ENCODE peak calls at places on chromosomes 1 and 21, in seven cellular contexts. F is neural progenitor cell, L is HFF-Myc, Q is lung, O is IMR-90, U is cardiac fibroblast, R is A549. N is an unnamed sample.

GRCh38 chr21:31658053-31658452 is 1.4 kb upstream of the SOD1 start:
- DNase-seq in O (no peak), Q (no peak), F (no peak), U (no peak), R (no peak), L (no peak), N (no peak)

GRCh38 chr1:218705911-218706893 is 361.1 kb downstream of the TGFB2 start:
- DNase-seq in R (peak; percentile 98), Q (peak; percentile 29), L (peak; percentile 95), F (no peak), U (peak; percentile 88), O (peak; percentile 97), N (peak; percentile 99)

GRCh38 chr1:170698711-170699275 is 34.9 kb downstream of the PRRX1 start:
- DNase-seq in Q (no peak), F (peak; percentile 48), R (no peak), O (peak; percentile 57), U (peak; percentile 84), L (no peak), N (no peak)

GRCh38 chr1:210437781-210438180 is 109.1 kb downstream of the HHAT start:
- DNase-seq in U (no peak), F (no peak), O (peak; percentile 19), R (no peak), L (no peak), Q (no peak), N (no peak)

GRCh38 chr1:85198864-85199263 is 2.0 kb downstream of the SYDE2 start:
- DNase-seq in L (no peak), O (no peak), R (no peak), Q (no peak), F (no peak), U (no peak), N (no peak)

GRCh38 chr1:100799548-100799947 is 80.0 kb downstream of the VCAM1 start:
- DNase-seq in F (no peak), R (no peak), L (no peak), Q (no peak), O (no peak), U (no peak), N (no peak)

GRCh38 chr21:26028183-26028582 is 142.4 kb downstream of the APP start:
- DNase-seq in F (no peak), L (no peak), U (no peak), O (no peak), Q (no peak), R (no peak), N (no peak)

GRCh38 chr1:244272471-244273261 is 179.0 kb downstream of the ADSS2 start:
- DNase-seq in U (peak; percentile 93), R (peak; percentile 92), F (peak; percentile 84), Q (peak; percentile 70), O (peak; percentile 92), L (peak; percentile 91), N (peak; percentile 52)

GRCh38 chr1:96520542-96520941 is 201.0 kb upstream of the PTBP2 start:
- DNase-seq in O (no peak), L (no peak), Q (no peak), R (no peak), F (peak; percentile 45), U (peak; percentile 78), N (no peak)

GRCh38 chr21:34338226-34338625 is 25.6 kb upstream of the KCNE2 start:
- DNase-seq in O (no peak), Q (no peak), L (no peak), U (no peak), F (no peak), R (no peak), N (no peak)

GRCh38 chr1:58933599-58933926 is 149.7 kb upstream of the JUN start:
- DNase-seq in O (peak; percentile 11), Q (no peak), U (no peak), R (peak; percentile 81), F (no peak), L (no peak), N (no peak)

GRCh38 chr1:82323144-82323543 is 522.4 kb downstream of the ADGRL2 start:
- DNase-seq in Q (no peak), L (no peak), F (no peak), R (no peak), O (no peak), U (no peak), N (no peak)

GRCh38 chr1:154864189-154864985 is 5.7 kb downstream of the KCNN3 start:
- DNase-seq in Q (no peak), U (no peak), R (no peak), F (no peak), L (no peak), O (no peak), N (no peak)

GRCh38 chr1:11692899-11693590 is 1.5 kb downstream of the DRAXIN start:
- DNase-seq in Q (no peak), O (peak; percentile 77), U (peak; percentile 58), F (peak; percentile 13), L (peak; percentile 52), R (no peak), N (peak; percentile 26)

GRCh38 chr1:43786201-43786958 is 79.0 kb downstream of the ST3GAL3 start:
- DNase-seq in L (no peak), R (no peak), U (peak; percentile 43), Q (no peak), F (no peak), O (peak; percentile 68), N (no peak)

GRCh38 chr21:25956993-25957714 is 213.4 kb downstream of the APP start:
- DNase-seq in R (no peak), L (no peak), U (peak; percentile 78), O (peak; percentile 86), Q (no peak), F (no peak), N (peak; percentile 40)

GRCh38 chr1:44314401-44314800 is 40.7 kb downstream of the ERI3 start:
- DNase-seq in Q (no peak), R (no peak), F (peak; percentile 26), O (no peak), U (no peak), L (no peak), N (no peak)

DNA sequence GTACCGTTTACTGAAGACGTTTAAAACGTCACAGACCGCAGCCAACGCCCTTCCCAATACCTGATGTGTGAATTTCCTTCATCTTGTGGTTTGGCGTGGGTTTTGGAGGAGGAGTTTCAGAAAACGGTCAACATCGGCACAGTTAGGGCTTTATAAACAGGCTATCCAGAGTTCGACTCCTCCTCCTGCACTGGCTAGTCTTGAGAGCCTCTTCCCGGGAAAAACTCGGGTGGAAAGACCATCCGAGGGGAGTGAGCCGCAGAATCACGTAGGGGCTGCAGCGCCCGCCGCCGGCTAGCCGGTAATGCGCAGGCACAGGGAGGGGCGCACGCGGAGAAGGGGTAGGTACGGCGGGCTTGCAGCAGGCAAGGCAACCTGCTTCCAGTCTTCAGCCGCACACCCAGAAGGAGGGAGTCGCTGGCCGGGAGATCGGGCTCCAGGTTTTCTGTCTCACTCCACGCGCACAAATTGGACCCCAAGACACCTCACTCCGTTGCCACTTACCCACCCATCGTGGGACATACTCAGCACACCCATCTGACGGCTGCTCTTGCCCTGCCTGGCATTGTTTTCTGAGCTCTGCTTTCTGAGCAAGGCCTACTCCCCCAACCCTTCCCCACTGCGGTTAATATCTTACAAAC is 25.4 kb downstream of the SLC19A2 start:
- DNase-seq in L (peak; percentile 6), Q (no peak), O (peak; percentile 28), R (no peak), U (peak; percentile 26), F (no peak), N (no peak)
- H3K4me3 ChIP-seq in L (no peak overlapping the region), Q (no peak overlapping the region), O (peak overlapping the region; percentile 33), R (no peak overlapping the region), U (peak overlapping the region; percentile 31), F (no peak overlapping the region), N (peak overlapping the region; percentile 50)

GRCh38 chr1:23722652-23723051 is 20.6 kb upstream of the ELOA start:
- DNase-seq in O (no peak), R (no peak), U (no peak), Q (no peak), L (no peak), F (no peak), N (no peak)

GRCh38 chr1:23720256-23720995 is 22.8 kb upstream of the ELOA start:
- DNase-seq in U (no peak), Q (no peak), F (no peak), L (no peak), R (no peak), O (peak; percentile 37), N (no peak)

GRCh38 chr1:23719162-23719820 is 24.0 kb upstream of the ELOA start:
- DNase-seq in O (peak; percentile 85), Q (no peak), L (no peak), U (peak; percentile 39), F (no peak), R (no peak), N (no peak)

DNA sequence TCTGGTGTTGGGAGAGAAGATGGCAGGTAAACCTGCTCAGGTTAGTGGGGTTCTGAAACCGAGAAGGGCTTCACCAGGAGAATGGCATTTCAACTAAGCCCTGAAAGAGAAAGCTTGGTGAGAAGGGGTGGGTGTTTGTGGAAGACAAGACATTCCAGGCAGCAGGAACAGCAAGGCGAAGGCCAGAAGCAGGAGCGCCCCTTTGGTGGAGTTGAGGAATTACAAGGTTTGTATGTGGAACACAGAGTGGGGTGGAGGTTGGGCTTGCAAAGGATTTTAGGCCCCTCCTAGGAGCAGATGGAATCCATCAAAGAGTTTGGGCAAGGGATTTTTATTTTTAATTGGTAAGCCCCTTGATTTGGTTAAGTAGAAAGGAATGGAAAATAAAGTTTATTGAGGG is 24.8 kb upstream of the ELOA start:
- DNase-seq in O (peak; percentile 50), R (peak; percentile 71), L (peak; percentile 54), F (peak; percentile 78), U (peak; percentile 57), Q (no peak), N (no peak)
- TF ChIP-seq CTCF in O (peak; percentile 50), R (no peak), L (peak; percentile 60), F (peak; percentile 72), U (peak; percentile 67), Q (no peak), N (peak; percentile 64)

DNA sequence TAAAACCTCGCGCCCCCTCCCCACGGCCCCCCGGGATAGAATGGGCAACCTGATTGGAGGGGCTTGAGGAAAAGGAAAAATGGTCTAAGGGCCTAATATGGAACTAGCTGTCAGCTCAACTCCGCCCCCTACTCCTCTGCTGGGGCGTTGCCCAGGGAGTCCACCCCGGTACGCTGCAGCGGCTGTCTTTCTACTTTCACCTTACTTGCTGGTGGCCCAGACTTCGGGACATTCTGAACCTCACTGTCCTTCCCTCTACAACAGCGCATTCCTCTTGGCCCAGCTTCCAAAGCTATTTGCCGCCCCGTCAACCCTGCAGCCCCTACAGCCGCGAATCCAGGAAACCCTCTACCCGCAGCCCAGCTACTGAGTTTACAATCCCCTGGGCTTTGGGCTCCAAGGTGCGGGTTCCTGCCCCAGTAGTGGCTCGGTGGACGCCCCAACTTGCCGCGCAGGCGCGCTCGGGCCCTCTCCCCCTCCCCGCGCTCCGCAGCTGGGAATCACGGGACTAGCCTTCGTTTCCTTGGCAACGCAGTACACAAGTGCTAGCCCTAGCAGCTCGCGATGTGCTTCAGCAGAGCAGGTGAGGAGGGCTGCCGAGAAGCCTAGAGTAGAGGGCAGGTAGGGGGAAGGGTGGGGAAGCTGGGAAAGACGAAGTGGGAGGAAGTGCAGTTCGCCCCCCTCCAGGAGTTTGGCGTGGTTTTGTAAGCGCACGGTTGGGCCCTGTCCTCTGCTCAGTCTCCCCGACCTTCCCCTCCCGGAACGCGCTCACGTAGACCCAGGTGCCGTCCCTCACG is 55.6 kb downstream of the CHIA start:
- DNase-seq in F (peak; percentile 98), U (peak; percentile 88), O (peak; percentile 69), R (peak; percentile 64), Q (peak; percentile 93), L (peak; percentile 46), N (peak; percentile 55)
- H3K4me3 ChIP-seq in F (peak overlapping the region; percentile 74), U (peak overlapping the region; percentile 58), O (peak overlapping the region; percentile 62), R (peak overlapping the region; percentile 52), Q (peak overlapping the region; percentile 42), L (peak overlapping the region; percentile 44), N (peak overlapping the region; percentile 75)

DNA sequence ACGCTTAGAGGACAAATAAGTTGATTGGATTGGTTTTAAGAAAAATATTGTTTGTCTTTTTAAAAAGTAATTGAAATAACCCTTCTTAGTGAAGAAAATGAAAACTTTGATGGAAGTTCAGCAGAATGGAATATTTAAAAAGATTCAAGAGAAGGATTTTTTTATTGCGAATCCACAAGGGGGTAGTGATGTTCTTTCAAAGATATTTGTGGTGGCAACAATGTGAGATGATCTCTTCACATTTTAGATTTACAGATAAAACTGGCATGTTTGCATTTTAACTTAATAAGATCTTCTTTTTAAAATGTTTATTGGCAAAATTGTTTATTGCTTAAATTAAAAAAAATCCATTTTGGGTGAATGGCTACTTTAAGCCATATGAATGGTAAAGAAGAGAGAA is 8.9 kb downstream of the CAMTA1 start:
- DNase-seq in L (no peak), U (peak; percentile 60), R (peak; percentile 53), O (peak; percentile 74), Q (no peak), F (peak; percentile 27), N (no peak)
- TF ChIP-seq CTCF in L (peak; percentile 6), U (peak; percentile 19), R (peak; percentile 65), O (peak; percentile 65), Q (no peak), F (peak; percentile 51), N (peak; percentile 56)

N was measured in epithelial cell of proximal tubule.